ENCODE peak calls at places on chromosomes 2 and 18, in seven cellular contexts. K is stimulated activated naive CD8-positive, alpha-beta T cell treated with anti-CD3 and anti-CD28 coated beads, Interleukin-15, Interleukin-2, amounts not matched to agents 100 U/mL and 50 U/mL, for 24 hours; A is frontal cortex; H is T1000; G is GM23248; C is cardiac fibroblast; F is SW 1271. W is an unnamed sample.

GRCh38 chr18:75207298-75208054 is 1.5 kb downstream of the PTGR3 start:
- DNase-seq in G (peak), K (no peak), H (no peak), F (no peak), C (peak), A (no peak), W (peak)

GRCh38 chr2:174779361-174779928 is 15.2 kb upstream of the CHRNA1 start:
- DNase-seq in A (no peak), F (no peak), H (no peak), G (peak), C (peak), K (no peak), W (no peak)

GRCh38 chr2:99933894-99934650 is 208.3 kb downstream of the AFF3 start:
- DNase-seq in A (no peak), H (no peak), K (no peak), F (no peak), G (no peak), C (no peak), W (no peak)

GRCh38 chr2:168243061-168243460 is 4.3 kb downstream of the STK39 start:
- DNase-seq in G (no peak), A (no peak), K (no peak), F (no peak), C (no peak), H (no peak), W (no peak)

GRCh38 chr18:10202947-10203346 is 251.5 kb upstream of the APCDD1 start:
- DNase-seq in F (no peak), G (no peak), H (no peak), C (no peak), K (no peak), A (no peak), W (no peak)

GRCh38 chr2:169961911-169962310 is 134.7 kb downstream of the UBR3 start:
- DNase-seq in H (no peak), C (peak), A (no peak), G (peak), K (no peak), F (no peak), W (peak)

GRCh38 chr2:75100011-75100680 is 99.2 kb downstream of the TACR1 start:
- DNase-seq in F (no peak), C (peak), K (no peak), A (no peak), G (peak), H (peak), W (peak)

GRCh38 chr18:21740474-21740723 is 193 bp upstream of the MIB1 start:
- DNase-seq in G (peak), K (no peak), C (no peak), H (no peak), F (no peak), A (peak), W (peak)

GRCh38 chr2:191636235-191636543 is 41.7 kb upstream of the NABP1 start:
- DNase-seq in A (no peak), C (peak), G (peak), H (peak), F (peak), K (no peak), W (peak)

GRCh38 chr2:16044946-16045456 is 104.7 kb downstream of the MYCN start:
- DNase-seq in K (no peak), A (no peak), G (no peak), H (no peak), C (no peak), F (no peak), W (no peak)

GRCh38 chr2:163877316-163877715 is 141.5 kb upstream of the FIGN start:
- DNase-seq in K (no peak), F (no peak), G (peak), C (peak), A (no peak), H (no peak), W (peak)

GRCh38 chr2:191995285-191995684 is 148.4 kb upstream of the CAVIN2 start:
- DNase-seq in C (no peak), K (no peak), G (peak), F (no peak), H (no peak), A (no peak), W (no peak)

GRCh38 chr2:65402780-65403528 is 29.4 kb downstream of the SPRED2 start:
- DNase-seq in A (no peak), H (no peak), K (no peak), F (no peak), C (peak), G (peak), W (peak)

GRCh38 chr2:21013043-21013816 is 30.6 kb downstream of the APOB start:
- DNase-seq in H (no peak), F (no peak), G (no peak), A (no peak), C (no peak), K (no peak), W (no peak)

GRCh38 chr2:6492573-6492972 is 373.1 kb downstream of the CMPK2 start:
- DNase-seq in G (no peak), H (no peak), A (no peak), C (no peak), F (no peak), K (no peak), W (no peak)

GRCh38 chr2:102235491-102235890 is 48.7 kb downstream of the IL1RL2 start:
- DNase-seq in G (peak), C (peak), F (no peak), A (no peak), H (no peak), K (no peak), W (no peak)

GRCh38 chr2:3620834-3621233 is 25.9 kb downstream of the COLEC11 start:
- DNase-seq in C (peak), H (no peak), G (no peak), A (no peak), F (no peak), K (no peak), W (no peak)

GRCh38 chr2:141703506-141703905 is 427.3 kb downstream of the LRP1B start:
- DNase-seq in G (no peak), C (no peak), F (no peak), H (no peak), K (no peak), A (no peak), W (no peak)

GRCh38 chr2:101658387-101658786 is 39.1 kb upstream of the MAP4K4 start:
- DNase-seq in C (no peak), F (no peak), K (no peak), H (no peak), G (no peak), A (no peak), W (no peak)

GRCh38 chr18:10006261-10006903 is 92.6 kb downstream of the VAPA start:
- DNase-seq in G (peak), F (no peak), H (no peak), C (peak), K (no peak), A (no peak), W (peak)

W was measured in fibroblast of gingiva.